ENCODE peak calls at places on chromosomes 16 and 17, in five cellular contexts. One of them, this sample, is unnamed.

GRCh38 chr17:301681-302299 is 50.8 kb downstream of the RPH3AL start:
- DNase-seq in cardiac muscle cell: no peak
- DNase-seq in mesothelial cell of epicardium: no peak
- DNase-seq in WTC11: no peak
- DNase-seq in MCF 10A: no peak
- DNase-seq in this sample: no peak

GRCh38 chr17:3683054-3683511 is 12.9 kb downstream of the P2RX5 start:
- DNase-seq in WTC11: peak
- DNase-seq in cardiac muscle cell: peak
- DNase-seq in mesothelial cell of epicardium: no peak
- DNase-seq in MCF 10A: peak
- DNase-seq in this sample: no peak

GRCh38 chr16:69240336-69240735 is 53.4 kb downstream of the SNTB2 start:
- DNase-seq in cardiac muscle cell: no peak
- DNase-seq in WTC11: no peak
- DNase-seq in MCF 10A: no peak
- DNase-seq in mesothelial cell of epicardium: no peak
- DNase-seq in this sample: peak

GRCh38 chr17:46770818-46771600 is 47.5 kb downstream of the WNT3 start:
- DNase-seq in mesothelial cell of epicardium: peak
- DNase-seq in WTC11: peak
- DNase-seq in MCF 10A: no peak
- DNase-seq in cardiac muscle cell: peak
- DNase-seq in this sample: peak

GRCh38 chr16:22898874-22899348 is 84.9 kb downstream of the HS3ST2 start:
- DNase-seq in cardiac muscle cell: peak
- DNase-seq in mesothelial cell of epicardium: peak
- DNase-seq in WTC11: peak
- DNase-seq in MCF 10A: peak
- DNase-seq in this sample: peak

GRCh38 chr17:80981062-80981902 is 10.4 kb upstream of the CHMP6 start:
- DNase-seq in cardiac muscle cell: peak
- DNase-seq in mesothelial cell of epicardium: peak
- DNase-seq in MCF 10A: no peak
- DNase-seq in WTC11: peak
- DNase-seq in this sample: no peak

GRCh38 chr17:4678448-4679026 is 25.4 kb downstream of the PELP1 start:
- DNase-seq in mesothelial cell of epicardium: no peak
- DNase-seq in WTC11: no peak
- DNase-seq in MCF 10A: peak
- DNase-seq in cardiac muscle cell: peak
- DNase-seq in this sample: peak

GRCh38 chr16:84907575-84907974 is 87.8 kb downstream of the CRISPLD2 start:
- DNase-seq in mesothelial cell of epicardium: no peak
- DNase-seq in MCF 10A: no peak
- DNase-seq in WTC11: no peak
- DNase-seq in cardiac muscle cell: no peak
- DNase-seq in this sample: peak

GRCh38 chr17:34771891-34772290 is 189.4 kb downstream of the CCT6B start:
- DNase-seq in cardiac muscle cell: no peak
- DNase-seq in mesothelial cell of epicardium: no peak
- DNase-seq in MCF 10A: no peak
- DNase-seq in WTC11: no peak
- DNase-seq in this sample: no peak

GRCh38 chr16:55257971-55258613 is 65.9 kb upstream of the IRX6 start:
- DNase-seq in WTC11: peak
- DNase-seq in MCF 10A: peak
- DNase-seq in cardiac muscle cell: peak
- DNase-seq in mesothelial cell of epicardium: peak
- DNase-seq in this sample: peak

GRCh38 chr17:65099941-65100315 is 37.2 kb upstream of the RGS9 start:
- DNase-seq in WTC11: no peak
- DNase-seq in cardiac muscle cell: no peak
- DNase-seq in MCF 10A: peak
- DNase-seq in mesothelial cell of epicardium: no peak
- DNase-seq in this sample: peak

GRCh38 chr16:84451781-84452180 is 52.7 kb downstream of the MEAK7 start:
- DNase-seq in mesothelial cell of epicardium: peak
- DNase-seq in MCF 10A: no peak
- DNase-seq in cardiac muscle cell: no peak
- DNase-seq in WTC11: no peak
- DNase-seq in this sample: no peak

GRCh38 chr17:38656959-38657823 is 17.6 kb downstream of the EPOP start:
- DNase-seq in WTC11: no peak
- DNase-seq in MCF 10A: no peak
- DNase-seq in cardiac muscle cell: no peak
- DNase-seq in mesothelial cell of epicardium: no peak
- DNase-seq in this sample: no peak

GRCh38 chr16:75264531-75264998 is 13.1 kb upstream of the BCAR1 start:
- DNase-seq in WTC11: no peak
- DNase-seq in MCF 10A: no peak
- DNase-seq in mesothelial cell of epicardium: no peak
- DNase-seq in cardiac muscle cell: no peak
- DNase-seq in this sample: peak

GRCh38 chr16:19307587-19308241 is 22.2 kb downstream of the CLEC19A start:
- DNase-seq in MCF 10A: peak
- DNase-seq in cardiac muscle cell: peak
- DNase-seq in mesothelial cell of epicardium: no peak
- DNase-seq in WTC11: peak
- DNase-seq in this sample: no peak

GRCh38 chr17:20948984-20949777 is 93.6 kb downstream of the USP22 start:
- DNase-seq in mesothelial cell of epicardium: no peak
- DNase-seq in cardiac muscle cell: no peak
- DNase-seq in WTC11: no peak
- DNase-seq in MCF 10A: peak
- DNase-seq in this sample: no peak

GRCh38 chr17:62750502-62751349 is 57.4 kb downstream of the MARCHF10 start:
- DNase-seq in WTC11: peak
- DNase-seq in cardiac muscle cell: no peak
- DNase-seq in MCF 10A: peak
- DNase-seq in mesothelial cell of epicardium: no peak
- DNase-seq in this sample: no peak

GRCh38 chr17:1562178-1562643 is 381 bp downstream of the PITPNA start:
- DNase-seq in WTC11: no peak
- DNase-seq in cardiac muscle cell: peak
- DNase-seq in mesothelial cell of epicardium: no peak
- DNase-seq in MCF 10A: no peak
- DNase-seq in this sample: peak

GRCh38 chr17:1560582-1561170 is 1.9 kb downstream of the PITPNA start:
- DNase-seq in MCF 10A: no peak
- DNase-seq in WTC11: no peak
- DNase-seq in cardiac muscle cell: no peak
- DNase-seq in mesothelial cell of epicardium: no peak
- DNase-seq in this sample: no peak

GRCh38 chr17:1559743-1560581 is 2.6 kb downstream of the PITPNA start:
- DNase-seq in mesothelial cell of epicardium: no peak
- DNase-seq in cardiac muscle cell: no peak
- DNase-seq in WTC11: no peak
- DNase-seq in MCF 10A: no peak
- DNase-seq in this sample: no peak

GRCh38 chr17:1563786-1564613 is 1.4 kb upstream of the PITPNA start:
- DNase-seq in MCF 10A: no peak
- DNase-seq in cardiac muscle cell: no peak
- DNase-seq in mesothelial cell of epicardium: no peak
- DNase-seq in WTC11: no peak
- DNase-seq in this sample: no peak

DNA sequence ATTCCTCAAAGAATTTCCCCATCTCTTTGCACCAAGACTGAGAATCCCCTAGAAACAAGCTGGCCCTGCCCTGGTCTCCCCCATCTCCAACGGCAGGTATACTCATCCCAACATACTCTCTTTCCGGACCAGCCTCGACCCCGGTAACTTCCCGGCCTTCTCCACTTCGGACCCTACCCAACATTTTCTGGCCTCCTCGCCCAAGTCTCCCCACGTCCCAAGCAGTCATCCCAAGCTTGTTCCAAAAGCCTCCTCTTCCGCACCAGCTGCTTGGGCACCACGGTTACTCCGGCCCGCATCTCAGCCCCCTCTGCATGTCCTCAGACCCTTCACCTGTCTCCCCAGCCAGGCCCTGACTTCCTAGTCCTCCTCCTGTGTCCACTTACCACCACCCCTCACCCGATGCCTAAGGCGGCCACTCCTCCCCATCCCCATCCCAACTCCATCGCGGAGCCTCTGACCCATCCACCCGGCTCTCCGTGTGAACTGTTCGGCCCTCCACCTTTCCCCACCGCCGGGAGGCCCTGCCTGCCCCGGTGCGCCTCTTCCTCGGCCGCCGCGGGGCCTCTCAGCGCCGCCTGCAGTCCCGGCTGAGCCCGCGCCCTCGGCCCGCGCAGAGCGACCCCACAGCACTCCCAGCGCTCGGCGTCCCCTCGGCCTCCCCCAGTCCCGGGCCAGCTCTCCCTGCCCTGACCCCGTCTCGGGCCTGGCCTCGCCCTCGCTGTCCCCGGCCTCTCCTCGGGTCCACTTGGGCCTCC is 993 bp downstream of the PITPNA start:
- DNase-seq in cardiac muscle cell: peak
- DNase-seq in mesothelial cell of epicardium: peak
- DNase-seq in MCF 10A: no peak
- DNase-seq in WTC11: peak
- DNase-seq in this sample: no peak
- TF ChIP-seq CTCF in cardiac muscle cell: peak
- TF ChIP-seq CTCF in mesothelial cell of epicardium: no peak
- TF ChIP-seq CTCF in MCF 10A: peak
- TF ChIP-seq CTCF in WTC11: no peak
- TF ChIP-seq CTCF in this sample: peak

GRCh38 chr17:45732926-45733505 is 51.1 kb upstream of the CRHR1 start:
- DNase-seq in MCF 10A: no peak
- DNase-seq in WTC11: peak
- DNase-seq in mesothelial cell of epicardium: no peak
- DNase-seq in cardiac muscle cell: no peak
- DNase-seq in this sample: no peak

GRCh38 chr17:45730192-45730591 is 53.9 kb upstream of the CRHR1 start:
- DNase-seq in cardiac muscle cell: no peak
- DNase-seq in MCF 10A: no peak
- DNase-seq in mesothelial cell of epicardium: no peak
- DNase-seq in WTC11: no peak
- DNase-seq in this sample: no peak

GRCh38 chr17:45733781-45734180 is 50.3 kb upstream of the CRHR1 start:
- DNase-seq in mesothelial cell of epicardium: no peak
- DNase-seq in MCF 10A: no peak
- DNase-seq in WTC11: peak
- DNase-seq in cardiac muscle cell: no peak
- DNase-seq in this sample: no peak

GRCh38 chr17:45731459-45731858 is 52.7 kb upstream of the CRHR1 start:
- DNase-seq in mesothelial cell of epicardium: no peak
- DNase-seq in cardiac muscle cell: no peak
- DNase-seq in MCF 10A: no peak
- DNase-seq in WTC11: no peak
- DNase-seq in this sample: no peak

DNA sequence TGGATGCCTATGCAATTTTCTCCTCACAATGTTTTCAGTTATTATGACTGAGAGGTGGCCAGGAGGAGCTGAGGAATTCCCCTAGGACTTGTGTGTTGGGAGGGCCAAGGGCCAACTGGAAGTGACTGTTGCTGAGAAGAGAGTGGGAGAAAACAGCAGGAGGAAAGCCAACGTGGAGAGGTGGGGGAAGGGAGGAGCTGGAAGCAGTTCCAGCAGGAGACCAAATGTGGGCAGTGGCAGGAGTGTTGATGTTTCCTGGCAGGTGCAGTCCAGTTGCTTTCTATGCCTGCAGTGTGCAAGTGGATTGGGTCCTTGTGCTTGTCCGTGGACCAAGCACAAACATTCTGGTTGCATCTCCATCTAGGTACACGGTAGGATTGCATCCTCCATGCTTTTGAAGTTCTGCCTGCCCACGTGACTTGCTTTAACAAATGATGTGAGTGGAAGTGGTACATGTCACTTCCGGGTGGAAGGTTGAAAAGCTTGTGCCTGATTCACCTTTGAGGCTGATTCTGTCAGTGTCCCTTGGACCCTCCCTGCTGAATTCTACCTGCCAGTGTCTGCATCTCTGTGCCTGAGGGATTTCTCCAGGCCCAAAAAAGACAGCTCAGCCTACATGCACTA is 54.7 kb upstream of the CRHR1 start:
- DNase-seq in WTC11: no peak
- DNase-seq in mesothelial cell of epicardium: no peak
- DNase-seq in MCF 10A: no peak
- DNase-seq in cardiac muscle cell: no peak
- DNase-seq in this sample: no peak
- TF ChIP-seq CTCF in WTC11: no peak
- TF ChIP-seq CTCF in mesothelial cell of epicardium: no peak
- TF ChIP-seq CTCF in MCF 10A: no peak
- TF ChIP-seq CTCF in cardiac muscle cell: no peak
- TF ChIP-seq CTCF in this sample: no peak

GRCh38 chr17:79915850-79916430 is 76.7 kb upstream of the CBX4 start:
- DNase-seq in cardiac muscle cell: peak
- DNase-seq in mesothelial cell of epicardium: no peak
- DNase-seq in WTC11: peak
- DNase-seq in MCF 10A: peak
- DNase-seq in this sample: no peak
- TF ChIP-seq CTCF in cardiac muscle cell: peak
- TF ChIP-seq CTCF in mesothelial cell of epicardium: peak
- TF ChIP-seq CTCF in WTC11: no peak
- TF ChIP-seq CTCF in MCF 10A: peak
- TF ChIP-seq CTCF in this sample: peak

DNA sequence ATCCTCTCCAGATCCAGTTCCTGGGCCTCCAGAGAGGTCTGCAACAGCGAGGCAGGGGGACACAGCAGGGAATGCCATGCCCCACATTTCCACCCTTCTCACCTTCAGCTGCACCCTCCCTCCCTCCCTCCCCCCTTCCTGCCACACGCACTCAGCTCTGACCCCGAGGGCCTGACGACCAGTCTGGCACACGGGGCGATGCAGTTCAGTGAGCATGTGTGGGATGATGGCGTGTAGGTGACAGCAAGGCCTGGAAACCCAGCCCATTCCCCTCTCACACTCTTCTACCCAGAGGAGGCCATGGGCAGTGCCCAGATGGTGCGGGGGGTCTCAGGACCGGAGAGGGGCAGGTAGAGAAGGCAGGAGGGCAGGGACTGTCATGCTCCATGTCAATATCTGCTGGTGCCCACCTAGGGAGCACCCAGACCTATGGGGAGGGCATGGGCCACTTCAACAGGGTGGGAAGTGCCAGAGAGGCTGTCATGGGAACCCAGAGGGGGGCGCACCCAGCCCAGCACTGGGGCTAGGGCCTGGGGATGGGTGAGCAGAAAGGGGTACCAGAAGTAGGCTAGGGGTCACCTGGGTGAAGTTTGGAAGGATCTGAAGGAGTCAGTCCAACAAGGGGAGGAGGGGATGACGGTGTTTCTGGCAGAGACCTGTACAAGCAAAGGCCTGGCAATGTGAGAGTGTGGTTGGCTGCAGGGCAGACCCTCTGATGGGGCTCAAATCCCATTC is 13.6 kb upstream of the KATNB1 start:
- DNase-seq in WTC11: no peak
- DNase-seq in cardiac muscle cell: no peak
- DNase-seq in mesothelial cell of epicardium: no peak
- DNase-seq in MCF 10A: no peak
- DNase-seq in this sample: no peak
- TF ChIP-seq CTCF in WTC11: no peak
- TF ChIP-seq CTCF in cardiac muscle cell: no peak
- TF ChIP-seq CTCF in mesothelial cell of epicardium: no peak
- TF ChIP-seq CTCF in MCF 10A: no peak
- TF ChIP-seq CTCF in this sample: no peak

GRCh38 chr16:67525176-67525860 is 3.3 kb upstream of the RIPOR1 start:
- DNase-seq in mesothelial cell of epicardium: no peak
- DNase-seq in MCF 10A: no peak
- DNase-seq in cardiac muscle cell: no peak
- DNase-seq in WTC11: no peak
- DNase-seq in this sample: no peak
- TF ChIP-seq CTCF in mesothelial cell of epicardium: no peak
- TF ChIP-seq CTCF in MCF 10A: no peak
- TF ChIP-seq CTCF in cardiac muscle cell: no peak
- TF ChIP-seq CTCF in WTC11: no peak
- TF ChIP-seq CTCF in this sample: peak

This sample was measured in astrocyte of the spinal cord.